ENCODE peak calls at places on chromosome 1, in four cellular contexts. A is H1, B is SK-N-SH, J is K562. S is an unnamed sample.

GRCh38 chr1:80633947-80634710 is 1166.6 kb upstream of the ADGRL2 start:
- DNase-seq in A (no peak), B (no peak), J (no peak), S (peak; percentile 15)

GRCh38 chr1:227016990-227017389 is 76.9 kb downstream of the COQ8A start:
- DNase-seq in A (no peak), B (no peak), J (no peak), S (no peak)

GRCh38 chr1:83016354-83016753 is 982.6 kb downstream of the TTLL7 start:
- DNase-seq in A (no peak), B (no peak), J (no peak), S (no peak)

GRCh38 chr1:116806245-116806644 is 52.0 kb downstream of the CD2 start:
- DNase-seq in A (no peak), B (no peak), J (no peak), S (no peak)

GRCh38 chr1:117561551-117561950 is 44.3 kb upstream of the TENT5C start:
- DNase-seq in A (peak; percentile 28), B (no peak), J (no peak), S (no peak)

GRCh38 chr1:231957361-231957760 is 330.8 kb downstream of the DISC1 start:
- DNase-seq in A (no peak), B (no peak), J (no peak), S (no peak)

GRCh38 chr1:199789141-199789540 is 238.4 kb upstream of the NR5A2 start:
- DNase-seq in A (no peak), B (no peak), J (no peak), S (no peak)

GRCh38 chr1:111148376-111148881 is 8.4 kb downstream of the CEPT1 start:
- DNase-seq in A (no peak), B (no peak), J (no peak), S (no peak)

GRCh38 chr1:64046871-64047270 is 156.6 kb upstream of the UBE2U start:
- DNase-seq in A (no peak), B (no peak), J (no peak), S (no peak)
- TF ChIP-seq TEAD4 in A (no peak), B (no peak), J (no peak), S (no peak)

GRCh38 chr1:203691454-203691853 is 64.8 kb downstream of the ATP2B4 start:
- DNase-seq in A (no peak), B (no peak), J (no peak), S (no peak)
- TF ChIP-seq TEAD4 in A (no peak), B (no peak), J (no peak), S (no peak)

DNA sequence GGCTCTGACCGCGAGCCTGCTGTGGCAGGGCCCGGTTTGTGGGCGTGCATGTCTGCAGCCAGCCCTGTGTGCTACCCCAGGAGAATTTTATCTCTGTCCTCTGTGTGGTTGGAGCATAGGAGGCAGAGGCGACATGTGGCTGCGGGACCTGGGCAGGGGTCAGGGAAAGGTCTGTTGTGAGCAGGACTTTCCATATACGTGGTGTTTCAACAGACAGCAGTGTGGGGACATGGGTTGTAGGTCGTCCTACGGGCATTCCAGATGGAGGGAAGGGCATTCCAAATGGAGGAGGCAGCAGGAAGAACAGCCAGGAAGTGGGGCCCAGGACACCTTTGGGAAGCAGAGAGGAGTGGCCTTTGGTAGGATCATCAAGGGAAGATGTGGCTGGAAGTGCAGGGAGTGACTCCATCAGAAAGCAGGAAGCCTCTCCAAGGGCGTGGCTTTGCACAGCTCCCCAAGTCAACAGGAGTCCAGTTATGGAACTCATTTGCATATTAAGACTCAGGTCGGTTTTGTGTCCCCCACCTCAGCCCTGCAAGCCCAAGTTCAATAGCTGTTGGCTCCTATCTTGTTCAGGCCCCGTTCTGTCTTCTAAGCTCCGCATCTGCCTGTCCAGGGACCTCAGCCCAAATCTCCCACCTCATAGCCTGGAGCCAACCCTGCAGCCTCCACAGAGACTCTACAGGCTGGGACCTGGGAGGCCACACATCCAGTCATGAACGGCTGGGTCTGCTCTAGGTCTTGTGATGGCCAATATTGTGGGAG is 309.1 kb downstream of the MATN1 start:
- DNase-seq in A (peak; percentile 30), B (no peak), J (no peak), S (no peak)
- TF ChIP-seq TEAD4 in A (no peak), B (no peak), J (no peak), S (no peak)

DNA sequence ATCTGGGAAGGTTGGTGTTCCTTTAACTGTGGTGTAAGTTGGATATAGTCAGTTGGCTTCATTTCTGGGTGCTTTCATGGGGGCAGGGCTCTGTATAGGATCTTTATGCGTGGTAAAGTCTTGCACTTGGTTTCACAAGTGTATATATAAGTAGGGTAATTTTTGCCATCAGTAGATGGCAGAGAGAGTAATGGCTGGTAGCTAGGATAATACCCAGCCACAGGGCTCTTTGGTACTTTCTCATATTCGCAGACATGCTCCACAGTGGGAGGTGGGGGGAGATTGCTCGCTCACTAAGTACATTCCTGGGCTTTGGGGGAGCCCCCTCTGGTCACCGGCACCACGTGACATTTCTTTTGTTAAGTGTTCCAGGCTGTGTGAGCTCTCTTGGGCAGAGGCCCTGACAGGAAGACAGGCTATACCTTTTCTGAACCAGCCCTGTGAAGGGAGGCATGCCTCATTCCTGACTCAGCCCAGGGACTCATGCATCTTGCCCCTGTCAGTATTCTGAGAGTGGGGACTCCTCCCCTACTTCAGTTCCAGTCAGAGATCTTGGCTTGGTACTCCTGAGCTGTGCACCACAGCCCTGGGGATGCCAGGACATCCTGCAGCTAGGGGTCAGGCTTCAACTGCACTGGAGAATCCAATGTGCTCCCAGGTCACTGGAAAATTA is 37.6 kb downstream of the FCRL2 start:
- DNase-seq in A (no peak), B (no peak), J (no peak), S (peak; percentile 24)
- TF ChIP-seq TEAD4 in A (peak; percentile 32), B (no peak), J (no peak), S (no peak)

GRCh38 chr1:91744973-91745648 is 140.8 kb downstream of the TGFBR3 start:
- DNase-seq in A (no peak), B (no peak), J (no peak), S (no peak)
- TF ChIP-seq TEAD4 in A (no peak), B (no peak), J (no peak), S (no peak)

GRCh38 chr1:50605186-50605875 is 182.1 kb upstream of the DMRTA2 start:
- DNase-seq in A (no peak), B (peak; percentile 21), J (peak; percentile 31), S (peak; percentile 22)
- TF ChIP-seq TEAD4 in A (no peak), B (no peak), J (no peak), S (no peak)

DNA sequence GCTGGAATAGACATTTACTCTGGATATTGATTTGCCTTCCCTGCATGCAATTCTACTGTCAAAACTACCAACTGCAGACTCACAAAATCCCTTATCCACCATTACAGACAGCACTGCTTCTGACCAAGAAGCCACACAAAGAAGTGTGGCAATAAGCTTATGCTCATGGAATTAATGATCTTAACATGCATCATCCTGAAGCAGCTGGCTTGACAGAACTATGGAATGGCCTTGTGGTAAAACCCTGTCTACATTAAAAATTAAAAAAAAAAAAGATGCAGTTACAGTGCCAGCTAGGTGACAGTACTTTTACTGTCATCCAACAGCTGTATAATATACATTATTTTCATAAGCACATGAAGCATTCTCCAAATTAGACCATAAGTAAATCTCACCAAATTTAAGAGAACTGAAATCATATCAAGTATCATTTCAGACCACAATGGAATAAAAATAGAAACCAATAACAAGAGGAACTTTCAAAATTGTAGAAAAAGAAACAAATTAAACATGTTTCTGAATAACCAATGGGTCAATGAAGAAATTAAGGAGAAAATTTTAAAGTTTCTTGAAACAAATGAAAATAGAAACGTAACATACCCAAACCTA is 70.7 kb downstream of the SCMH1 start:
- DNase-seq in A (no peak), B (no peak), J (no peak), S (no peak)
- TF ChIP-seq TEAD4 in A (no peak), B (no peak), J (no peak), S (no peak)

GRCh38 chr1:13825033-13825432 is 125.0 kb downstream of the PRDM2 start:
- DNase-seq in A (no peak), B (peak; percentile 5), J (no peak), S (no peak)

GRCh38 chr1:13824626-13825025 is 124.6 kb downstream of the PRDM2 start:
- DNase-seq in A (no peak), B (no peak), J (no peak), S (no peak)

GRCh38 chr1:13823126-13823880 is 123.3 kb downstream of the PRDM2 start:
- DNase-seq in A (no peak), B (no peak), J (no peak), S (no peak)

GRCh38 chr1:13826591-13826990 is 126.6 kb downstream of the PRDM2 start:
- DNase-seq in A (no peak), B (no peak), J (no peak), S (no peak)

GRCh38 chr1:13823936-13824335 is 123.9 kb downstream of the PRDM2 start:
- DNase-seq in A (no peak), B (peak; percentile 1), J (no peak), S (no peak)
- TF ChIP-seq TEAD4 in A (no peak), B (no peak), J (no peak), S (no peak)

DNA sequence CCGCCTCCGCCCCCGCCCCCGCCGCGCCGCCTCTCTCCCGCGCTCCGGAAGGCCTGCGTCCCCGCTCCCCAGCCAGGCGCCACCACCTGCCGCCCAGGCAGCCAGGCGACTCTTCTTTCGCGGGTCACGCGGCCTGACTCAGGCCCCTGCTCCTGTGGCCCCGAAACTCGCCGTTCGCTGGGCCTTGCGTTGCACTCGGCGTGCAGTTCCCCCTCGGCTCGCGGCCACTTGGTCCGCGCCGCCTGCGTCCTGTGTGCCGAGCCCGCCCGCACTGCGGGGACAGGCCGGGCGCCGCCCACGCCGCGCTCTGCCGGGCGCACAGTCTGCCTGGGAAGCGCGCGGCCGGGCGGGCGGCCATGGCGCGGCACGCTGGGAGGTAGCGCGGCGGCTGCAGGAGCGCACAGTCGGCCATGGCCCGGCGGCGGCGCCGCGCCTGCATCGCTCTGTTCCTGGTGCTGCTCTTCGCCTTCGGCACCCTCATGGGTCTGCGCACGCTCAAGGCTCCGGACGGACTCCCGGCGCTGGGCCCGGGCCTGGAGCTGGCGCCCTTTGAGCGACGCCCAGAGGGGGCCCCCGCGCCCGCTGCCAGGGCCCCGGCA is at the start of gene MANEAL:
- DNase-seq in A (peak; percentile 60), B (peak; percentile 91), J (peak; percentile 84), S (peak; percentile 47)
- TF ChIP-seq TEAD4 in A (no peak), B (no peak), J (no peak), S (no peak)

GRCh38 chr1:184461321-184461720 is 74.5 kb downstream of the C1orf21 start:
- DNase-seq in A (no peak), B (peak; percentile 43), J (no peak), S (no peak)

GRCh38 chr1:184463680-184464079 is 76.9 kb downstream of the C1orf21 start:
- DNase-seq in A (no peak), B (no peak), J (no peak), S (no peak)

GRCh38 chr1:184464757-184465156 is 77.9 kb downstream of the C1orf21 start:
- DNase-seq in A (no peak), B (no peak), J (no peak), S (no peak)

GRCh38 chr1:184462990-184463389 is 76.2 kb downstream of the C1orf21 start:
- DNase-seq in A (no peak), B (no peak), J (no peak), S (no peak)

DNA sequence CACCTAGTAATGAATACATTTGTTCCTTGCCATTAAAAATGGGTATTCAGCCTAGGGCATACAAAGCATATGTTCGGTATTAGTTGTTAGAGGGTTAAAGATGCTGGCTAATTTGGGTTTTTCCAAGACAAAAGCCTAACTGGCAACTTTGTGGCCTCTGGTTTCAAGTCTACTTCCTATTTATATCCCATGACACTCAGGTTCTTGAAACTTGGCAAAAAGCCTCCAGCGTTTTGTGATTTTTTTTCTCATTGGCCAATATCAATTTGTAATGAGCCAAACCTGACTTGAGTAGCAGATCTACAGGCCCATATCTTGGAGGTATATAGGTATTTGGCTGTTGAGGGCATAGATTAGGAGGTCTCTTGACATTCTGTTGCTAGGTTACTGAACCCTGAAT is 75.3 kb downstream of the C1orf21 start:
- DNase-seq in A (no peak), B (peak; percentile 5), J (no peak), S (no peak)
- TF ChIP-seq TEAD4 in A (no peak), B (no peak), J (no peak), S (no peak)

S was measured in WTC11.